ENCODE peak calls at places on chromosome 13, in four cellular contexts. L is H1, G is GM12878, A is HepG2. F is an unnamed sample.

GRCh38 chr13:35210234-35210633 is 266.3 kb downstream of the MAB21L1 start:
- DNase-seq in L (no peak), A (no peak), G (no peak), F (no peak)

GRCh38 chr13:41542281-41542680 is 84.9 kb downstream of the RGCC start:
- DNase-seq in L (no peak), A (no peak), G (no peak), F (no peak)

GRCh38 chr13:21361706-21362105 is 97.4 kb downstream of the ZDHHC20 start:
- DNase-seq in G (no peak), L (no peak), A (no peak), F (no peak)

GRCh38 chr13:27791146-27791900 is 960 bp upstream of the GSX1 start:
- DNase-seq in L (peak), A (no peak), G (no peak), F (no peak)

GRCh38 chr13:79679334-79679733 is 198.4 kb downstream of the NDFIP2 start:
- DNase-seq in A (peak), G (no peak), L (peak), F (peak)

GRCh38 chr13:36224730-36225129 is 10.4 kb upstream of the SOHLH2 start:
- DNase-seq in A (no peak), L (no peak), G (no peak), F (no peak)

GRCh38 chr13:29849731-29850212 is 645 bp downstream of the UBL3 start:
- DNase-seq in L (peak), G (no peak), A (peak), F (no peak)

GRCh38 chr13:106858910-106859309 is 291.0 kb upstream of the ARGLU1 start:
- DNase-seq in A (no peak), G (no peak), L (no peak), F (peak)

GRCh38 chr13:99893567-99893966 is 78.0 kb downstream of the ZIC5 start:
- DNase-seq in L (no peak), G (no peak), A (no peak), F (no peak)

GRCh38 chr13:25692156-25692555 is 320.4 kb downstream of the ATP8A2 start:
- DNase-seq in A (no peak), G (no peak), L (no peak), F (no peak)

GRCh38 chr13:75405976-75406703 is 75.8 kb downstream of the TBC1D4 start:
- DNase-seq in A (no peak), G (no peak), L (no peak), F (no peak)

GRCh38 chr13:41107584-41108014 is 25.0 kb downstream of the KBTBD6 start:
- DNase-seq in G (no peak), L (peak), A (peak), F (no peak)

GRCh38 chr13:51359352-51359751 is 19.9 kb downstream of the SERPINE3 start:
- DNase-seq in L (no peak), A (no peak), G (no peak), F (no peak)

GRCh38 chr13:20901668-20902437 is 693 bp downstream of the XPO4 start:
- DNase-seq in G (no peak), L (no peak), A (peak), F (no peak)

GRCh38 chr13:98478134-98479129 is 98.5 kb downstream of the STK24 start:
- DNase-seq in L (no peak), G (peak), A (no peak), F (no peak)

GRCh38 chr13:93226623-93227279 is at the start of gene GPC6:
- DNase-seq in G (no peak), L (no peak), A (peak), F (peak)

GRCh38 chr13:102484329-102484728 is 82.5 kb upstream of the FGF14 start:
- DNase-seq in G (no peak), L (no peak), A (no peak), F (no peak)

GRCh38 chr13:20997301-20998061 is 63.9 kb downstream of the LATS2 start:
- DNase-seq in G (no peak), L (no peak), A (no peak), F (peak)

GRCh38 chr13:98280176-98280510 is 103.1 kb upstream of the RNF113B start:
- DNase-seq in L (no peak), A (no peak), G (no peak), F (no peak)

GRCh38 chr13:94121686-94122085 is 357.8 kb downstream of the DCT start:
- DNase-seq in G (no peak), L (no peak), A (no peak), F (no peak)

GRCh38 chr13:48233097-48233885 is at the start of gene ITM2B:
- DNase-seq in G (no peak), A (peak), L (peak), F (peak)

GRCh38 chr13:35144496-35144895 is 202.4 kb downstream of the NBEA start:
- DNase-seq in A (no peak), L (no peak), G (no peak), F (no peak)

GRCh38 chr13:72504026-72504925 is 223.2 kb downstream of the MZT1 start:
- DNase-seq in A (no peak), G (no peak), L (no peak), F (no peak)

GRCh38 chr13:93534181-93534700 is 307.6 kb downstream of the GPC6 start:
- DNase-seq in G (no peak), L (no peak), A (no peak), F (no peak)

GRCh38 chr13:22883961-22884360 is 296.8 kb upstream of the SGCG start:
- DNase-seq in G (no peak), L (no peak), A (no peak), F (no peak)

GRCh38 chr13:111372651-111373425 is 52.4 kb downstream of the TEX29 start:
- DNase-seq in A (no peak), G (no peak), L (peak), F (no peak)

GRCh38 chr13:84025828-84026227 is 143.6 kb upstream of the SLITRK1 start:
- DNase-seq in A (no peak), G (no peak), L (no peak), F (peak)

GRCh38 chr13:54033323-54033861 is 1004.8 kb downstream of the OLFM4 start:
- DNase-seq in G (no peak), A (no peak), L (no peak), F (no peak)

GRCh38 chr13:43780666-43781065 is 6.1 kb downstream of the ENOX1 start:
- DNase-seq in G (no peak), A (no peak), L (no peak), F (no peak)

GRCh38 chr13:41568990-41569387 is 111.6 kb downstream of the RGCC start:
- DNase-seq in G (no peak), L (no peak), A (no peak), F (no peak)

GRCh38 chr13:87295636-87296035 is 375.5 kb upstream of the SLITRK5 start:
- DNase-seq in L (no peak), G (no peak), A (no peak), F (no peak)

GRCh38 chr13:112901951-112902651 is 66.9 kb upstream of the MCF2L start:
- DNase-seq in G (no peak), A (no peak), L (no peak), F (no peak)

GRCh38 chr13:109297628-109298027 is 488.8 kb downstream of the IRS2 start:
- DNase-seq in G (no peak), A (no peak), L (no peak), F (no peak)

GRCh38 chr13:45742985-45743384 is 40.9 kb downstream of the CBY2 start:
- DNase-seq in G (no peak), A (no peak), L (no peak), F (no peak)

GRCh38 chr13:45737571-45738002 is 35.5 kb downstream of the CBY2 start:
- DNase-seq in L (peak), A (no peak), G (no peak), F (peak)
- TF ChIP-seq ZNF274 in L (no peak), A (no peak), G (no peak), F (no peak)

GRCh38 chr13:73832203-73832602 is 302.0 kb downstream of the KLF12 start:
- DNase-seq in L (no peak), G (no peak), A (no peak), F (no peak)

GRCh38 chr13:73833331-73834070 is 300.7 kb downstream of the KLF12 start:
- DNase-seq in L (no peak), A (no peak), G (no peak), F (no peak)

GRCh38 chr13:73837147-73837546 is 297.1 kb downstream of the KLF12 start:
- DNase-seq in L (no peak), G (no peak), A (no peak), F (no peak)

DNA sequence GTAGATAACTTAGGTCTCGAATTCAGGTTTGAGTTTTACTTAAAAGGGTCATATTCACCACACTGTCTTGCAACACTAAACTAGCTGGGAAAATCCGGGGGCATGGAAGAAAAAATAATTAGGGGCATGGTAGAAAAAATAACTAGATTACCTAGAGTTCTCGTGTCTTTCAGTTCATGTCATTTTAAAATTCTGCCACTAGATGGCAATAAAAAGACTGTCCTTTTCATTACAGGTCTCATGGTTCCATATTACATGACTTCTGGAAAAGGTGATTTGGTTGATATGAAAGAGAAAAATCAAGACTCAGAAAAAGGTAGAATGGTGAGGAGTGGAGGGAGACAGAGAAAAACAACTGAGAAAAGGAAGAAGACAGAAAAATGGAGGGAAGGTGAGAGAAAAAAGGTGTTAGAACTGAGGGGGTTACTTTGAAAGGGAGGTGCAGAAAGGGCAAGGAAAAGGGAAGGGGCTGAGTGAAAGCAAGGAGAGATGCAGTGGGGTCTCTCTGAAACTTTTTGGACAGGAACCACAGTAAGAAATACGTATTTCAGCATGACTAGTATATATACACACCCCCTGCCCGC is 299.0 kb downstream of the KLF12 start:
- DNase-seq in L (no peak), A (peak), G (peak), F (peak)
- TF ChIP-seq SUZ12 in L (no peak), A (no peak), G (no peak), F (no peak)

GRCh38 chr13:60584976-60585375 is 188.0 kb downstream of the TDRD3 start:
- DNase-seq in L (peak), A (no peak), G (no peak), F (peak)

GRCh38 chr13:60577761-60578160 is 180.7 kb downstream of the TDRD3 start:
- DNase-seq in A (no peak), L (no peak), G (no peak), F (no peak)

GRCh38 chr13:60583911-60584753 is 187.1 kb downstream of the TDRD3 start:
- DNase-seq in A (no peak), L (peak), G (no peak), F (peak)

GRCh38 chr13:60583196-60583908 is 186.3 kb downstream of the TDRD3 start:
- DNase-seq in G (no peak), L (no peak), A (peak), F (peak)
- TF ChIP-seq ZNF274 in G (no peak), L (no peak), A (no peak), F (no peak)

GRCh38 chr13:95298971-95299627 is 2.2 kb downstream of the ABCC4 start:
- DNase-seq in L (no peak), G (no peak), A (no peak), F (no peak)
- TF ChIP-seq SUZ12 in L (no peak), G (no peak), A (no peak), F (no peak)

GRCh38 chr13:28817204-28817603 is 2.9 kb upstream of the MTUS2 start:
- DNase-seq in A (peak), L (no peak), G (no peak), F (no peak)
- TF ChIP-seq ZNF274 in A (no peak), L (no peak), G (no peak), F (no peak)

GRCh38 chr13:67438465-67438864 is 208.3 kb upstream of the PCDH9 start:
- DNase-seq in G (no peak), L (no peak), A (no peak), F (peak)
- TF ChIP-seq SUZ12 in G (no peak), L (no peak), A (no peak), F (no peak)

GRCh38 chr13:30910676-30911075 is 4.6 kb downstream of the MEDAG start:
- DNase-seq in G (no peak), L (no peak), A (no peak), F (no peak)

GRCh38 chr13:30905932-30906383 is at the start of gene MEDAG:
- DNase-seq in A (no peak), G (no peak), L (no peak), F (no peak)

GRCh38 chr13:30906411-30906990 is 430 bp downstream of the MEDAG start:
- DNase-seq in L (peak), G (no peak), A (no peak), F (no peak)

GRCh38 chr13:30907167-30907761 is 1.2 kb downstream of the MEDAG start:
- DNase-seq in L (no peak), G (no peak), A (peak), F (no peak)

GRCh38 chr13:30908416-30908980 is 2.4 kb downstream of the MEDAG start:
- DNase-seq in L (no peak), A (no peak), G (no peak), F (no peak)
- TF ChIP-seq ZNF274 in L (no peak), A (no peak), G (no peak), F (no peak)

F was measured in NT2/D1.